ENCODE peak calls at places on chromosomes 3 and 15, in ten cellular contexts. D is thyroid gland; A is stimulated activated CD4-positive, alpha-beta T cell treated with anti-CD3 and anti-CD28 coated beads, Interleukin-4, amount 100 ng/mL, for 4 hours; V is OCI-LY7; L is stimulated activated CD8-positive, alpha-beta memory T cell treated with anti-CD3 and anti-CD28 coated beads, Interleukin-2, amount 100 ng/mL, for 1 hour; H is T1000; G is kidney tubule cell; E is hepatic stellate cell; K is H4; W is fibroblast of mammary gland. O is an unnamed sample.

GRCh38 chr3:194300392-194300758 is 50.8 kb downstream of the CPN2 start:
- DNase-seq in A (no peak), G (peak), K (peak), H (no peak), W (peak), E (no peak), V (no peak), D (peak), L (no peak), O (no peak)

GRCh38 chr3:32817561-32818430 is at the start of gene TRIM71:
- DNase-seq in H (no peak), V (no peak), W (peak), L (no peak), G (peak), K (no peak), A (peak), E (no peak), D (no peak), O (no peak)

GRCh38 chr3:53229171-53229570 is 26.7 kb downstream of the TKT start:
- DNase-seq in D (no peak), H (no peak), A (no peak), K (no peak), L (no peak), W (no peak), E (no peak), G (no peak), V (no peak), O (no peak)

GRCh38 chr3:115885621-115886020 is 262.3 kb downstream of the GAP43 start:
- DNase-seq in W (peak), H (no peak), L (no peak), G (no peak), V (no peak), E (no peak), A (no peak), K (no peak), D (no peak), O (peak)

GRCh38 chr15:93063292-93063671 is 25.7 kb downstream of the RGMA start:
- DNase-seq in D (no peak), L (no peak), A (no peak), H (no peak), W (no peak), G (peak), E (no peak), K (no peak), V (no peak), O (no peak)

GRCh38 chr15:90037961-90038633 is 37.0 kb downstream of the ZNF710 start:
- DNase-seq in E (peak), G (peak), V (no peak), K (no peak), D (no peak), W (peak), H (no peak), A (peak), L (no peak), O (no peak)

GRCh38 chr15:40246496-40247275 is 7.8 kb downstream of the PAK6 start:
- DNase-seq in E (no peak), L (no peak), G (no peak), K (no peak), V (no peak), D (no peak), W (no peak), H (no peak), A (no peak), O (no peak)

GRCh38 chr3:65975031-65975430 is 63.7 kb downstream of the MAGI1 start:
- DNase-seq in E (no peak), H (no peak), D (no peak), L (no peak), A (no peak), G (no peak), W (no peak), K (no peak), V (no peak), O (no peak)

GRCh38 chr3:71580636-71581215 is 2.8 kb downstream of the FOXP1 start:
- DNase-seq in A (no peak), D (no peak), E (no peak), H (no peak), W (no peak), G (peak), K (no peak), L (no peak), V (peak), O (peak)

GRCh38 chr3:178512627-178513026 is 23.6 kb upstream of the KCNMB2 start:
- DNase-seq in D (no peak), V (no peak), W (no peak), H (no peak), L (no peak), A (no peak), E (no peak), K (peak), G (no peak), O (no peak)

GRCh38 chr15:95087253-95087609 is 855.9 kb downstream of the MCTP2 start:
- DNase-seq in H (no peak), G (no peak), K (peak), D (no peak), A (no peak), E (no peak), L (no peak), V (no peak), W (peak), O (no peak)

GRCh38 chr3:157134620-157135191 is 25.2 kb downstream of the CCNL1 start:
- DNase-seq in V (no peak), K (no peak), D (peak), A (no peak), L (no peak), E (no peak), H (no peak), W (peak), G (peak), O (no peak)

GRCh38 chr3:126720596-126720995 is 16.6 kb downstream of the CHCHD6 start:
- DNase-seq in E (no peak), H (no peak), W (no peak), L (no peak), G (no peak), V (no peak), D (peak), K (no peak), A (no peak), O (no peak)

GRCh38 chr15:73075151-73075859 is 23.0 kb downstream of the NEO1 start:
- DNase-seq in V (no peak), E (no peak), L (no peak), A (no peak), K (no peak), D (no peak), W (peak), H (no peak), G (no peak), O (no peak)

GRCh38 chr15:43799945-43800285 is at the start of gene SERINC4:
- DNase-seq in E (no peak), V (peak), L (no peak), A (no peak), K (no peak), W (no peak), D (no peak), H (no peak), G (no peak), O (no peak)

GRCh38 chr3:143309622-143310190 is 190.1 kb downstream of the CHST2 start:
- DNase-seq in K (no peak), A (no peak), E (no peak), H (no peak), D (no peak), V (no peak), L (no peak), G (no peak), W (peak), O (no peak)

GRCh38 chr3:134754768-134755559 is 40.1 kb upstream of the EPHB1 start:
- DNase-seq in K (no peak), L (no peak), D (peak), E (peak), W (peak), A (no peak), V (peak), H (peak), G (peak), O (peak)

GRCh38 chr3:159882784-159883779 is 105.6 kb upstream of the IL12A start:
- DNase-seq in A (no peak), K (peak), E (no peak), L (no peak), V (no peak), G (peak), D (peak), W (peak), H (peak), O (no peak)

GRCh38 chr15:36365963-36366362 is 213.5 kb upstream of the CDIN1 start:
- DNase-seq in K (no peak), L (no peak), V (no peak), D (no peak), G (no peak), W (peak), H (no peak), E (no peak), A (no peak), O (peak)

GRCh38 chr3:191376742-191377141 is 46.4 kb upstream of the UTS2B start:
- DNase-seq in W (peak), E (peak), H (peak), L (no peak), A (no peak), D (no peak), K (peak), G (peak), V (no peak), O (no peak)

GRCh38 chr3:37457392-37458065 is 283.1 kb upstream of the LRRFIP2 start:
- DNase-seq in G (no peak), E (no peak), H (no peak), W (no peak), L (no peak), K (no peak), A (no peak), V (no peak), D (peak), O (no peak)

GRCh38 chr15:74525946-74526345 is 15.1 kb upstream of the ARID3B start:
- DNase-seq in D (no peak), G (peak), L (no peak), K (no peak), A (no peak), H (peak), E (peak), V (no peak), W (peak), O (no peak)

GRCh38 chr15:87744815-87745214 is 511.7 kb downstream of the NTRK3 start:
- DNase-seq in A (no peak), G (no peak), L (no peak), W (no peak), K (no peak), D (no peak), H (no peak), E (no peak), V (no peak), O (no peak)

GRCh38 chr3:9439331-9439730 is 41.9 kb downstream of the SETD5 start:
- DNase-seq in E (no peak), K (no peak), G (no peak), L (no peak), H (no peak), D (no peak), A (no peak), W (peak), V (no peak), O (no peak)

GRCh38 chr3:22377421-22377820 is 626.4 kb upstream of the ZNF385D start:
- DNase-seq in G (peak), A (no peak), H (peak), D (no peak), V (no peak), K (peak), L (no peak), E (peak), W (peak), O (no peak)

GRCh38 chr15:61141497-61142125 is 87.5 kb downstream of the RORA start:
- DNase-seq in L (no peak), G (no peak), D (peak), H (no peak), V (no peak), K (no peak), W (no peak), A (no peak), E (no peak), O (no peak)

GRCh38 chr3:43194490-43195115 is 88.7 kb upstream of the POMGNT2 start:
- DNase-seq in G (no peak), A (peak), W (no peak), K (no peak), E (peak), D (no peak), L (no peak), H (no peak), V (no peak), O (no peak)

GRCh38 chr15:65829150-65829764 is 37.2 kb upstream of the DENND4A start:
- DNase-seq in G (peak), L (no peak), H (no peak), A (no peak), V (peak), W (peak), D (no peak), E (no peak), K (peak), O (peak)

GRCh38 chr15:25170113-25170731 is 215.4 kb downstream of the SNRPN start:
- DNase-seq in G (no peak), E (no peak), A (no peak), V (no peak), D (no peak), W (no peak), L (no peak), H (no peak), K (no peak), O (no peak)

GRCh38 chr3:191356586-191357439 is 26.5 kb upstream of the UTS2B start:
- DNase-seq in E (no peak), L (no peak), V (no peak), H (no peak), W (peak), D (peak), G (peak), A (no peak), K (peak), O (no peak)

O was measured in AML-193.